ENCODE peak calls at places on chromosome 19, in four cellular contexts. One of them, this sample, is unnamed.

GRCh38 chr19:31784631-31785237 is 435.5 kb upstream of the TSHZ3 start:
- DNase-seq in HCT116: no peak
- DNase-seq in HepG2: no peak
- DNase-seq in K562: no peak
- DNase-seq in this sample: no peak

GRCh38 chr19:33110201-33110910 is 21.6 kb upstream of the WDR88 start:
- DNase-seq in HCT116: no peak
- DNase-seq in K562: no peak
- DNase-seq in HepG2: no peak
- DNase-seq in this sample: peak

GRCh38 chr19:35165200-35166058 is 10.9 kb downstream of the FXYD5 start:
- DNase-seq in HepG2: no peak
- DNase-seq in HCT116: no peak
- DNase-seq in K562: no peak
- DNase-seq in this sample: no peak

GRCh38 chr19:1472227-1473055 is 6.6 kb downstream of the C19orf25 start:
- DNase-seq in HCT116: no peak
- DNase-seq in K562: no peak
- DNase-seq in HepG2: no peak
- DNase-seq in this sample: no peak

GRCh38 chr19:6760606-6761005 is 6.6 kb downstream of the SH2D3A start:
- DNase-seq in HCT116: no peak
- DNase-seq in K562: no peak
- DNase-seq in HepG2: no peak
- DNase-seq in this sample: no peak

GRCh38 chr19:1608414-1609391 is 3.4 kb upstream of the UQCR11 start:
- DNase-seq in HCT116: no peak
- DNase-seq in K562: no peak
- DNase-seq in HepG2: no peak
- DNase-seq in this sample: no peak

GRCh38 chr19:56671613-56671994 is at the start of gene ZNF835:
- DNase-seq in HCT116: no peak
- DNase-seq in K562: no peak
- DNase-seq in HepG2: no peak
- DNase-seq in this sample: no peak

GRCh38 chr19:41915248-41916032 is 12.8 kb downstream of the ERFL start:
- DNase-seq in HepG2: no peak
- DNase-seq in K562: no peak
- DNase-seq in HCT116: no peak
- DNase-seq in this sample: no peak

GRCh38 chr19:50837300-50837699 is 3.9 kb upstream of the KLK15 start:
- DNase-seq in HCT116: no peak
- DNase-seq in K562: no peak
- DNase-seq in HepG2: no peak
- DNase-seq in this sample: no peak

GRCh38 chr19:55703790-55704215 is 28.8 kb downstream of the EPN1 start:
- DNase-seq in HCT116: peak
- DNase-seq in HepG2: no peak
- DNase-seq in K562: peak
- DNase-seq in this sample: no peak

GRCh38 chr19:52670046-52670445 is 31.9 kb upstream of the ZNF83 start:
- DNase-seq in HCT116: peak
- DNase-seq in K562: no peak
- DNase-seq in HepG2: no peak
- DNase-seq in this sample: peak

GRCh38 chr19:29731331-29731850 is 16.3 kb upstream of the C19orf12 start:
- DNase-seq in HCT116: no peak
- DNase-seq in HepG2: no peak
- DNase-seq in K562: no peak
- DNase-seq in this sample: no peak

GRCh38 chr19:19105365-19106060 is 32.8 kb downstream of the TMEM161A start:
- DNase-seq in K562: peak
- DNase-seq in HepG2: peak
- DNase-seq in HCT116: peak
- DNase-seq in this sample: no peak

GRCh38 chr19:58033741-58034475 is at the start of gene ZSCAN1:
- DNase-seq in HepG2: no peak
- DNase-seq in HCT116: no peak
- DNase-seq in K562: no peak
- DNase-seq in this sample: no peak

GRCh38 chr19:49056101-49056901 is 1.2 kb downstream of the CGB7 start:
- DNase-seq in K562: peak
- DNase-seq in HepG2: peak
- DNase-seq in HCT116: peak
- DNase-seq in this sample: no peak

GRCh38 chr19:31285744-31286143 is 63.5 kb downstream of the TSHZ3 start:
- DNase-seq in K562: no peak
- DNase-seq in HepG2: no peak
- DNase-seq in HCT116: no peak
- DNase-seq in this sample: no peak

GRCh38 chr19:38358071-38358470 is 16.3 kb upstream of the PSMD8 start:
- DNase-seq in HCT116: no peak
- DNase-seq in K562: no peak
- DNase-seq in HepG2: no peak
- DNase-seq in this sample: no peak

GRCh38 chr19:34837262-34837661 is 64.2 kb upstream of the ZNF599 start:
- DNase-seq in HepG2: no peak
- DNase-seq in HCT116: no peak
- DNase-seq in K562: no peak
- DNase-seq in this sample: no peak

GRCh38 chr19:8902520-8902919 is 70.3 kb downstream of the MBD3L1 start:
- DNase-seq in HepG2: no peak
- DNase-seq in K562: no peak
- DNase-seq in HCT116: no peak
- DNase-seq in this sample: no peak

GRCh38 chr19:35732540-35733179 is 9.6 kb downstream of the IGFLR1 start:
- DNase-seq in K562: no peak
- DNase-seq in HCT116: no peak
- DNase-seq in HepG2: no peak
- DNase-seq in this sample: no peak

GRCh38 chr19:35882074-35882832 is 13.9 kb downstream of the APLP1 start:
- DNase-seq in HCT116: peak
- DNase-seq in HepG2: peak
- DNase-seq in K562: peak
- DNase-seq in this sample: peak

GRCh38 chr19:18170714-18171255 is 2.8 kb upstream of the IFI30 start:
- DNase-seq in HepG2: no peak
- DNase-seq in K562: no peak
- DNase-seq in HCT116: no peak
- DNase-seq in this sample: no peak

GRCh38 chr19:17103177-17103576 is 27.6 kb downstream of the MYO9B start:
- DNase-seq in K562: peak
- DNase-seq in HepG2: peak
- DNase-seq in HCT116: peak
- DNase-seq in this sample: no peak

GRCh38 chr19:17041994-17042393 is 15.4 kb upstream of the CPAMD8 start:
- DNase-seq in K562: no peak
- DNase-seq in HCT116: no peak
- DNase-seq in HepG2: no peak
- DNase-seq in this sample: no peak

GRCh38 chr19:29549105-29550070 is 23.6 kb downstream of the VSTM2B start:
- DNase-seq in K562: no peak
- DNase-seq in HepG2: no peak
- DNase-seq in HCT116: no peak
- DNase-seq in this sample: no peak

GRCh38 chr19:32196690-32197420 is 148.6 kb upstream of the ZNF507 start:
- DNase-seq in HepG2: no peak
- DNase-seq in K562: no peak
- DNase-seq in HCT116: no peak
- DNase-seq in this sample: no peak

GRCh38 chr19:55679343-55680257 is 4.6 kb downstream of the EPN1 start:
- DNase-seq in K562: no peak
- DNase-seq in HCT116: no peak
- DNase-seq in HepG2: no peak
- DNase-seq in this sample: no peak

GRCh38 chr19:535017-535835 is 3.7 kb downstream of the CDC34 start:
- DNase-seq in HCT116: no peak
- DNase-seq in K562: no peak
- DNase-seq in HepG2: no peak
- DNase-seq in this sample: no peak

GRCh38 chr19:19120308-19121156 is 17.7 kb downstream of the TMEM161A start:
- DNase-seq in HepG2: peak
- DNase-seq in HCT116: no peak
- DNase-seq in K562: peak
- DNase-seq in this sample: no peak

GRCh38 chr19:55580628-55581144 is at the start of gene ZNF579:
- DNase-seq in K562: peak
- DNase-seq in HCT116: peak
- DNase-seq in HepG2: peak
- DNase-seq in this sample: peak

GRCh38 chr19:31314849-31315620 is 34.2 kb downstream of the TSHZ3 start:
- DNase-seq in HepG2: no peak
- DNase-seq in K562: no peak
- DNase-seq in HCT116: no peak
- DNase-seq in this sample: no peak

GRCh38 chr19:55867101-55867500 is 30.8 kb downstream of the NLRP4 start:
- DNase-seq in K562: no peak
- DNase-seq in HepG2: no peak
- DNase-seq in HCT116: no peak
- DNase-seq in this sample: no peak

GRCh38 chr19:33998739-33999345 is 173.5 kb upstream of the LSM14A start:
- DNase-seq in HCT116: no peak
- DNase-seq in HepG2: no peak
- DNase-seq in K562: no peak
- DNase-seq in this sample: no peak

GRCh38 chr19:11196406-11197287 is 698 bp downstream of the KANK2 start:
- DNase-seq in K562: peak
- DNase-seq in HCT116: no peak
- DNase-seq in HepG2: no peak
- DNase-seq in this sample: no peak

GRCh38 chr19:289651-290538 is 1.3 kb downstream of the PLPP2 start:
- DNase-seq in HCT116: peak
- DNase-seq in K562: peak
- DNase-seq in HepG2: peak
- DNase-seq in this sample: peak

GRCh38 chr19:27858981-27859581 is 1353.9 kb downstream of the UQCRFS1 start:
- DNase-seq in HepG2: no peak
- DNase-seq in K562: no peak
- DNase-seq in HCT116: no peak
- DNase-seq in this sample: no peak

GRCh38 chr19:7868671-7869452 is 5.3 kb downstream of the PRR36 start:
- DNase-seq in HCT116: peak
- DNase-seq in K562: peak
- DNase-seq in HepG2: peak
- DNase-seq in this sample: no peak

GRCh38 chr19:55275851-55276719 is 3.8 kb downstream of the HSPBP1 start:
- DNase-seq in HepG2: no peak
- DNase-seq in HCT116: no peak
- DNase-seq in K562: no peak
- DNase-seq in this sample: no peak

GRCh38 chr19:29858000-29858596 is 46.3 kb downstream of the CCNE1 start:
- DNase-seq in K562: peak
- DNase-seq in HCT116: no peak
- DNase-seq in HepG2: no peak
- DNase-seq in this sample: no peak

DNA sequence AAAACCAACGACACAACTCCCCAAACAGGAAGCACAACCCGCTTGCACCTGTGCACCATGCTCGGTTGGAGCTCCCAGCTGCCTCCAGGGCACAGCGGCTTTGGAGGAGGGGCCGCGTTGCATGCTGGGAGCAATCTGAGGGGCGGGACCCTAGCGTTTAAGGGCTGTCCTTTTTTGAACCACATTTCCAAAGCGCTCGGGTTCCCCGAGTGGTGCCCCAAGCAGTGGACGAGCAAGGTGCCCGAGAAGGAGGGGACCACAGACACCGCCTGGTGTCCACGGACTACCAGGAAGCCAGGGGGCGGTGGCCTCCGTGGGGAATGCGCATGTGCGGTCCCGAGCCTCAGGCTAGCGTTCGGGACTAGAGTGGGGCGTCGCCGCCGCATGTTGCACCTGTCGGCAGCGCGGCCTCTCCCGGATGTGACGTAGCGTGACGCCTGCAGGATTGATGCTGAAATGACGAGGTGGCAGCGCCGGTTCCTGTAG is 11.9 kb upstream of the ZNF57 start:
- DNase-seq in K562: no peak
- DNase-seq in HepG2: no peak
- DNase-seq in HCT116: no peak
- DNase-seq in this sample: no peak
- TF ChIP-seq TCF7L2 in K562: no peak
- TF ChIP-seq TCF7L2 in HepG2: no peak
- TF ChIP-seq TCF7L2 in HCT116: no peak
- TF ChIP-seq TCF7L2 in this sample: no peak

GRCh38 chr19:12842511-12842910 is 4.2 kb downstream of the MAST1 start:
- DNase-seq in HCT116: no peak
- DNase-seq in K562: no peak
- DNase-seq in HepG2: no peak
- DNase-seq in this sample: no peak

GRCh38 chr19:12838893-12839656 is 760 bp downstream of the MAST1 start:
- DNase-seq in HepG2: no peak
- DNase-seq in K562: no peak
- DNase-seq in HCT116: no peak
- DNase-seq in this sample: no peak

GRCh38 chr19:12843328-12843727 is 5.0 kb downstream of the MAST1 start:
- DNase-seq in K562: no peak
- DNase-seq in HCT116: no peak
- DNase-seq in HepG2: no peak
- DNase-seq in this sample: no peak

GRCh38 chr19:12840091-12841079 is 2.1 kb downstream of the MAST1 start:
- DNase-seq in HepG2: no peak
- DNase-seq in K562: peak
- DNase-seq in HCT116: peak
- DNase-seq in this sample: no peak

DNA sequence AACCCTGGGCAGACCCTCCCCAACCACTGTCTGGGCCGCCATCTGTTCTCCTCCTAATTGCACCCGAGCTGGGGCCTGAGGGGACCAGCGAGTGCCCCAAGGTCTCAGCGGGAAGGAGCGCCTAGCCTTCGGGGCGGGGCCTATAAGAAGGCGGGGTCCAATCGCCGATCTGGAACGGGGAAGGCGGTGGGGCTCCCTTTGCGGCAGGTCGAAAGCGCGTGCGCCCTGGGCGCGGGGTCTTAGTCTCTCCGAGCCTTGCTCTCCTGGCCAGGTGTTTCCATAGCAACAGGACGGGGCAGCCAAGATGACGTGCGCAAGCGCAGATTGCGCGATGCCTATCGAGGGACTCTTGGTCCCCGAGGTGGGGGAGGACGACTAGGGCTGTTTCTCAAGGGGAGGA is 2.8 kb downstream of the MAST1 start:
- DNase-seq in HCT116: no peak
- DNase-seq in HepG2: no peak
- DNase-seq in K562: peak
- DNase-seq in this sample: no peak
- TF ChIP-seq TCF7L2 in HCT116: no peak
- TF ChIP-seq TCF7L2 in HepG2: no peak
- TF ChIP-seq TCF7L2 in K562: no peak
- TF ChIP-seq TCF7L2 in this sample: no peak

GRCh38 chr19:46696052-46696451 is 20.9 kb downstream of the PRKD2 start:
- DNase-seq in HCT116: no peak
- DNase-seq in HepG2: no peak
- DNase-seq in K562: no peak
- DNase-seq in this sample: no peak
- TF ChIP-seq TCF7L2 in HCT116: no peak
- TF ChIP-seq TCF7L2 in HepG2: no peak
- TF ChIP-seq TCF7L2 in K562: no peak
- TF ChIP-seq TCF7L2 in this sample: no peak

GRCh38 chr19:15129856-15130580 is 22.8 kb downstream of the SYDE1 start:
- DNase-seq in K562: no peak
- DNase-seq in HepG2: no peak
- DNase-seq in HCT116: peak
- DNase-seq in this sample: no peak
- TF ChIP-seq TCF7L2 in K562: no peak
- TF ChIP-seq TCF7L2 in HepG2: no peak
- TF ChIP-seq TCF7L2 in HCT116: peak
- TF ChIP-seq TCF7L2 in this sample: no peak